ENCODE peak calls at places on chromosomes 1 and 21, in eight cellular contexts. I is spleen, M is endothelial cell of umbilical vein, L is cardiac muscle cell, N is ovary, D is keratinocyte, G is transverse colon, C is thoracic aorta. S is an unnamed sample. For H3K4me1 and H3K9me3, the result is how much of the 10 kb centered on the place peaks cover.

GRCh38 chr1:225835752-225836151 is 25.8 kb downstream of the EPHX1 start:
- DNase-seq in I (peak), M (no peak), L (peak), N (peak), D (no peak), G (no peak), C (no peak), S (peak)

GRCh38 chr1:66197785-66198184 is 336.2 kb upstream of the SGIP1 start:
- DNase-seq in I (no peak), M (no peak), L (peak), N (no peak), D (no peak), G (no peak), C (no peak), S (no peak)

GRCh38 chr1:39105061-39105840 is 79.1 kb downstream of the NDUFS5 start:
- DNase-seq in I (peak), M (peak), L (peak), N (peak), D (no peak), G (peak), C (no peak), S (no peak)

GRCh38 chr1:26391450-26391849 is 18.9 kb upstream of the ZNF683 start:
- DNase-seq in I (peak), M (peak), L (peak), N (no peak), D (peak), G (no peak), C (no peak), S (no peak)

GRCh38 chr1:22711591-22712501 is 1.2 kb downstream of the EPHB2 start:
- DNase-seq in I (no peak), M (peak), L (peak), N (peak), D (no peak), G (peak), C (no peak), S (no peak)

GRCh38 chr1:17060129-17060868 is 6.5 kb upstream of the SDHB start:
- DNase-seq in I (no peak), M (no peak), L (peak), N (no peak), D (no peak), G (no peak), C (no peak), S (no peak)

GRCh38 chr1:171141336-171142051 is 43.6 kb upstream of the FMO2 start:
- DNase-seq in I (no peak), M (peak), L (peak), N (peak), D (no peak), G (peak), C (no peak), S (peak)

GRCh38 chr1:32791881-32792280 is 25.3 kb downstream of the YARS1 start:
- DNase-seq in I (no peak), M (no peak), L (peak), N (no peak), D (no peak), G (no peak), C (no peak), S (no peak)

GRCh38 chr1:62386351-62387121 is 50.3 kb upstream of the USP1 start:
- DNase-seq in I (no peak), M (no peak), L (peak), N (no peak), D (no peak), G (no peak), C (no peak), S (no peak)

GRCh38 chr1:182392045-182393028 is 747 bp upstream of the GLUL start:
- DNase-seq in I (peak), M (no peak), L (peak), N (peak), D (no peak), G (peak), C (no peak), S (peak)

GRCh38 chr1:11792106-11792505 is 13.7 kb downstream of the MTHFR start:
- DNase-seq in I (peak), M (no peak), L (peak), N (peak), D (no peak), G (no peak), C (no peak), S (no peak)
- H3K4me1 ChIP-seq in I (half or more), M (under half), L (half or more), N (under half), D (under half), G (under half), C (under half), S (under half)

GRCh38 chr1:248783367-248783766 is 27.8 kb upstream of the LYPD8 start:
- DNase-seq in I (no peak), M (no peak), L (no peak), N (no peak), D (no peak), G (no peak), C (no peak), S (no peak)

GRCh38 chr1:248779350-248779749 is 23.8 kb upstream of the LYPD8 start:
- DNase-seq in I (no peak), M (no peak), L (no peak), N (no peak), D (no peak), G (no peak), C (no peak), S (no peak)

GRCh38 chr1:248787430-248787829 is 31.9 kb upstream of the LYPD8 start:
- DNase-seq in I (no peak), M (no peak), L (no peak), N (no peak), D (no peak), G (no peak), C (no peak), S (no peak)

GRCh38 chr1:248786106-248786665 is 30.6 kb upstream of the LYPD8 start:
- DNase-seq in I (no peak), M (no peak), L (no peak), N (no peak), D (no peak), G (no peak), C (no peak), S (no peak)

DNA sequence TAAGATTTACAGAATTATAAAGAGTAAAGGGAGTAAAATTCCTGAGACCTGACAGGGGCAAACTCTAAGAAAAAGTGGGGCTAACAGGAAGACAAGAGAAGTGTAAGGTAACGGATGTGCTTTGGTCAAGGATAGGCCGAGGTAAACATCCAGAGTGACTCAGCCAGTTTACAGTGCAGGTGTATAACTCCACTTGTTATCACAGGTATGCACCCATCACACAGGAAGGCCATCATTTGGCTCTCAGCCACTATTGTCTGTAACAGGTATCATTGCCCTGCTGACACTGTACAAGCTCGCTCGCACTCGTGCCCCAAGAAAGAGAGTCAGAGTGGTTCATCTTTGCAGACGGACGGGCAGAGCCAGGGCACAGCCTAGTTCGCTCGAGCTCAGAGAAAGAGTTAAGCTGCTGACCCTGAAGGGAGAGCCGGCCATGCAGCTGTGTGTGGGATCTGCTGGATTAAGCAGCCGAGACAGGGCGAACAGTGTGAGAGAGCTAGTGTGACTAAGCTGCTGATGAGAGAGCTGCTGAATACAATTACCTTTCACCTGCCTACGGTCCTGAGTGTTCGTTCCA is 26.8 kb upstream of the LYPD8 start:
- DNase-seq in I (no peak), M (no peak), L (no peak), N (no peak), D (no peak), G (no peak), C (no peak), S (no peak)
- H3K9me3 ChIP-seq in I (under half), M (under half), L (under half), N (under half), D (under half), G (under half), C (under half), S (under half)

GRCh38 chr1:201676061-201676644 is 137.2 kb downstream of the NAV1 start:
- DNase-seq in I (no peak), M (peak), L (peak), N (no peak), D (no peak), G (peak), C (no peak), S (no peak)

GRCh38 chr1:201678264-201679101 is 139.6 kb downstream of the NAV1 start:
- DNase-seq in I (no peak), M (no peak), L (peak), N (peak), D (no peak), G (no peak), C (no peak), S (no peak)

GRCh38 chr1:201673912-201674311 is 135.0 kb downstream of the NAV1 start:
- DNase-seq in I (no peak), M (no peak), L (no peak), N (no peak), D (no peak), G (no peak), C (no peak), S (no peak)

GRCh38 chr1:201675143-201675542 is 136.2 kb downstream of the NAV1 start:
- DNase-seq in I (no peak), M (peak), L (peak), N (no peak), D (no peak), G (no peak), C (no peak), S (no peak)

DNA sequence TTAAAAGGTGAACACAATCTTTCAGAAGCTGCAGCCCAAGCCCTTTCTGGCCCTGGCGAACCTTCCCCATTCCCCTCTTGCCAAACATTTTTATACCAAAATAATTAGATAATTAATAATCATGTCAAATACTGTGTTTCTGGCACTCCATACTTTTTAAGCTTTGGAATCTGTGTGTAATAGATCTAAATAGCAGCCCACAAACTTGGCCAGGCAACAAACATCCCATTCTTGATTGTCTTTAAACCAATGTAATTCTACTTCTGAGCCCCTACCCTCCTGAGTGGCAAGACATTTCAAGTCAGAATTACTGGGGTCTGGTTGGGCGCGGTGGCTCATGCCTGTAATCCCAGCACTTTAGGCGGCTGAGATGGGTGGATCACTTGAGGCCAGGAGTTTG is 137.7 kb downstream of the NAV1 start:
- DNase-seq in I (no peak), M (no peak), L (no peak), N (no peak), D (no peak), G (no peak), C (no peak), S (no peak)
- H3K4me1 ChIP-seq in I (under half), M (under half), L (under half), N (under half), D (under half), G (under half), C (under half), S (under half)

DNA sequence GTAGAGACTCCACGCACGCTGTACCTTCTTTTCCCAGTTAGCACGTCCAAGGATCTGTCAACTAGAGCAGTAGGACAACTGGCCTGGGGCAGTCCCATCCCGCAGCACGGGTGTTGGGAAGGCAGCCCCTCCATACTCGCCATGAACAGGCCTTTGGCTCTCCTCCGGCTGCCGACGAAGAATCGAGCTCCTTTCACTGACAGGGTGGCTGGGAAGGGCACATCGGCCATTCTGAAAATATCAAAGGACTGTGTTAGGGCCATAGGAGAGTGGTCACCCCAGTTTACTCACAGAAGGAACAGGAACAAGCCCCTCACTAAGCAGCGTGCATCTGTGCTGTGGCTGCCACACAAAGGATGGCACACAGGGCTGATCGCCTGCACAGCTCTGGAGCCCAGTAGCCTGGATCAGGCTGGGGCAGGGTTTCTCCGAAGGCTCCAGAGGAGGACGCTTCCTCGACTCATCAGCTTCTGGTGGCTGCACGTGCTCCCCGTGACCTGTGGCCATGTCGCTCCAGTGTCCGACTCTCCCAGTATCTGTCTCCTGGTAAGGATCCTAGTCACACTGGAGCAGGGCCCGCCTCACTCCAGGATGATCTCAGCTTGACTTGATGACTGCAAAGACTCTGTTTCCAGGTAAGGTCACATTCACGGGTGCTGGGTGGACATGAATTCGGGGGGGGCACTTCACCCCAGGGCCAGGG is 8.9 kb downstream of the KRTAP10-1 start:
- DNase-seq in I (peak), M (no peak), L (no peak), N (no peak), D (no peak), G (peak), C (no peak), S (no peak)
- H3K9me3 ChIP-seq in I (under half), M (under half), L (under half), N (under half), D (under half), G (under half), C (under half), S (under half)

GRCh38 chr1:235882816-235883215 is 16.1 kb upstream of the LYST start:
- DNase-seq in I (no peak), M (no peak), L (peak), N (no peak), D (no peak), G (no peak), C (no peak), S (no peak)
- H3K4me1 ChIP-seq in I (half or more), M (under half), L (under half), N (under half), D (under half), G (under half), C (under half), S (under half)

GRCh38 chr1:3001471-3002348 is 19.6 kb upstream of the ACTRT2 start:
- DNase-seq in I (peak), M (no peak), L (no peak), N (no peak), D (no peak), G (peak), C (no peak), S (no peak)

GRCh38 chr1:3003941-3004270 is 17.4 kb upstream of the ACTRT2 start:
- DNase-seq in I (peak), M (no peak), L (no peak), N (no peak), D (no peak), G (no peak), C (no peak), S (no peak)

GRCh38 chr1:3000671-3001470 is 20.4 kb upstream of the ACTRT2 start:
- DNase-seq in I (peak), M (no peak), L (no peak), N (no peak), D (no peak), G (peak), C (no peak), S (no peak)

GRCh38 chr1:3003039-3003940 is 18.0 kb upstream of the ACTRT2 start:
- DNase-seq in I (peak), M (no peak), L (no peak), N (no peak), D (no peak), G (no peak), C (no peak), S (no peak)

GRCh38 chr1:3002349-3003038 is 18.8 kb upstream of the ACTRT2 start:
- DNase-seq in I (peak), M (no peak), L (no peak), N (no peak), D (no peak), G (no peak), C (no peak), S (no peak)
- H3K9me3 ChIP-seq in I (under half), M (under half), L (under half), N (under half), D (under half), G (under half), C (under half), S (under half)

S was measured in right atrium auricular region.